ENCODE peak calls at places on chromosomes 1 and 21, in ten cellular contexts. A is HL-60, L is spleen, T is GM12891, B is K562, M is sigmoid colon, R is GM23338, P is transverse colon, G is breast epithelium, F is HCT116. J is an unnamed sample.

GRCh38 chr1:37509181-37509580 is 5.4 kb downstream of the MEAF6 start:
- DNase-seq in R (peak), M (no peak), P (no peak), F (no peak), G (no peak), T (no peak), L (no peak), A (peak), B (peak), J (no peak)

GRCh38 chr1:192284927-192285326 is 31.9 kb upstream of the RGS21 start:
- DNase-seq in T (no peak), B (no peak), F (no peak), R (no peak), P (no peak), M (no peak), L (no peak), A (no peak), G (no peak), J (no peak)

GRCh38 chr1:11736746-11737639 is 1.1 kb downstream of the AGTRAP start:
- DNase-seq in L (peak), F (no peak), G (no peak), M (peak), P (peak), T (no peak), A (peak), B (peak), R (peak), J (no peak)

GRCh38 chr21:45543371-45543709 is 1.1 kb upstream of the SLC19A1 start:
- DNase-seq in M (peak), R (no peak), T (no peak), G (peak), A (no peak), F (no peak), L (no peak), B (no peak), P (no peak), J (peak)

GRCh38 chr21:34974162-34974981 is 74.7 kb downstream of the RUNX1 start:
- DNase-seq in P (no peak), G (no peak), R (no peak), F (no peak), A (no peak), L (no peak), B (no peak), M (no peak), T (peak), J (no peak)

GRCh38 chr1:201022824-201023516 is 544 bp downstream of the KIF21B start:
- DNase-seq in G (no peak), F (no peak), B (no peak), A (peak), P (peak), R (peak), M (no peak), T (no peak), L (peak), J (no peak)

GRCh38 chr1:224670506-224670905 is 54.4 kb downstream of the CNIH3 start:
- DNase-seq in B (no peak), T (no peak), M (no peak), L (no peak), F (no peak), A (no peak), G (no peak), R (no peak), P (no peak), J (no peak)

GRCh38 chr1:172005856-172006255 is 164.6 kb downstream of the DNM3 start:
- DNase-seq in M (no peak), B (no peak), T (no peak), G (no peak), F (no peak), A (no peak), L (no peak), R (no peak), P (no peak), J (no peak)

GRCh38 chr1:18077657-18078215 is 29.9 kb upstream of the IGSF21 start:
- DNase-seq in L (no peak), F (no peak), P (no peak), G (no peak), B (no peak), T (no peak), R (no peak), M (no peak), A (no peak), J (no peak)

GRCh38 chr1:9653783-9654517 is 2.4 kb downstream of the PIK3CD start:
- DNase-seq in G (no peak), F (no peak), M (no peak), P (no peak), T (no peak), R (no peak), L (peak), B (no peak), A (peak), J (no peak)

GRCh38 chr1:23601104-23601967 is 42.0 kb upstream of the ID3 start:
- DNase-seq in G (no peak), P (no peak), B (no peak), A (no peak), L (no peak), R (no peak), M (no peak), T (no peak), F (no peak), J (no peak)

GRCh38 chr1:54498383-54499096 is 49.5 kb upstream of the ACOT11 start:
- DNase-seq in L (no peak), R (no peak), M (no peak), P (no peak), G (no peak), F (no peak), A (no peak), B (no peak), T (no peak), J (no peak)

GRCh38 chr1:151061704-151062103 is 1.5 kb downstream of the MLLT11 start:
- DNase-seq in P (no peak), L (no peak), G (no peak), M (no peak), R (no peak), B (no peak), T (no peak), A (no peak), F (no peak), J (no peak)

GRCh38 chr1:234942869-234943501 is 185.7 kb downstream of the TOMM20 start:
- DNase-seq in L (no peak), M (peak), F (no peak), P (no peak), B (no peak), G (no peak), R (no peak), A (no peak), T (no peak), J (no peak)

GRCh38 chr1:53606197-53607095 is 132.5 kb downstream of the GLIS1 start:
- DNase-seq in B (no peak), F (no peak), T (no peak), L (peak), R (peak), G (no peak), M (peak), P (no peak), A (no peak), J (no peak)

GRCh38 chr1:51928896-51929295 is 50.4 kb upstream of the NRDC start:
- DNase-seq in A (no peak), L (no peak), T (no peak), F (no peak), R (no peak), M (no peak), B (no peak), P (no peak), G (no peak), J (no peak)
- TF ChIP-seq POLR2AphosphoS5 in A (no peak), L (no peak), T (no peak), F (no peak), R (no peak), M (no peak), B (no peak), P (no peak), G (no peak), J (no peak)

DNA sequence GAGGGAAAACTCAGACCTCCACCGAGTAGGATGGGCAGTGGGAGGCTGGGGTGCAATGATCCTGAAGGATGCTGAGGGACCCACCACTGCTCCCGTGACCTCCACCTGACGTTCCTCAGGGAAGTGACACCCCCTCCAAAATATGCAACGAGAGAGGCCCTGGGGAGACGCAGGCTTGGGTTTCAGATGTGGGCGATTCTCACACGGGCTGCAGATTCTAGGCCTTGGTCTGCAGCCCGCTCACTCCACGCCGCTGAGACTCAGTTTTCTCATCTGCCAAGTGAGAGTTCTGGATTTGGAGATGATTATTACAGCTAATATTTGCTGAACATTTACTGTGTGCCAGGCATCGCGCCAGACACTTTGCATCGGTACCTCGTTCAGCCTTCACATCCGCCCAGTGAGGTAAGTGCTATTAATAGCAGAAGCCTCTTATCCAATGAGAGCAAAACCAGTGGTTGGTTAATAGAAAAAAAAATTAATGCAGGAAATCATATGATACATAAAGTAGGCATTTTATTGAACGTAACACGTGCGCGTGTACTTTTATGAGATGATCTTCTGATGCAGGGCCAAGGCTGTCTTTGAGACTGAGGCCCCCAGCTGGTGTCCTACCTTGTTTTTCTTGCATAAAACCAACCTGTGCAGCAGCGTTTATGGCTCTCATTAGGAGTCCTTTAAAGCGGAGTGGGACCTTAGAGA is 102.0 kb upstream of the RUNX3 start:
- DNase-seq in P (peak), M (peak), B (no peak), F (no peak), L (peak), T (no peak), G (peak), A (no peak), R (no peak), J (no peak)
- TF ChIP-seq POLR2AphosphoS5 in P (no peak), M (no peak), B (no peak), F (no peak), L (peak), T (peak), G (no peak), A (no peak), R (no peak), J (no peak)

GRCh38 chr1:182003025-182003725 is 58.3 kb downstream of the ZNF648 start:
- DNase-seq in B (no peak), L (no peak), R (no peak), A (no peak), F (no peak), T (no peak), M (no peak), P (no peak), G (no peak), J (no peak)
- TF ChIP-seq POLR2AphosphoS5 in B (no peak), L (no peak), R (no peak), A (no peak), F (no peak), T (no peak), M (no peak), P (no peak), G (no peak), J (no peak)

DNA sequence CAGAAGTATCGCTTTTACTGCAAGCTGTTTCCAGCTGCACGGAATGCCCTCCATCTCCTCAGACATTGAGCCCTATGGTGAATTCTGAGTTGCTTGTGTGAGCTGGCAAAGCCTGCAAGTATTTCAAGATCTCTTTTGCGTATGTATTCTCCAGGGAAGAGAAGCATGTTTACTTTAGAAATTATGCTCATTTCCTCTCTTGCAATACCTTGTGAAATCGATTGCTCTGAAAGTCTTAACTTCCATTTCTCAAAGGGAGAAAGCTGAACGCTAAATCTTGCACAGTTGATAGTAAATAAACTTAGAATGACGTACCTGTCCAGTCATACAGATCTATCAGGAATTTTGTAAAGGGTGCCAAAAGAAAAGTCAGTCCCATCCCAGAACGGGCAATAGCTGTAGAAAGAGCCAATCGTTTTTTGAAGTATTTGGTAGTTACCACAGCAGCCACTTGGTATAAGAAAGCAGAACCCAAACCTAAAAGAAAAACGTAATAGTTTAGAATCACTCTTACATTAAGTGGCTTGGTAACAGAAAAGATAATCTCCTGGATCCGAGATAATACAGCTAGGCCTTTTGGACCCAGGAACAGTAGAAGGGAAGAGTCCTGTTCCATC is 10.1 kb downstream of the SLC16A4 start:
- DNase-seq in T (no peak), A (peak), B (no peak), R (no peak), F (no peak), G (no peak), P (no peak), L (no peak), M (no peak), J (no peak)
- TF ChIP-seq POLR2AphosphoS5 in T (no peak), A (no peak), B (no peak), R (no peak), F (no peak), G (no peak), P (no peak), L (no peak), M (no peak), J (no peak)

GRCh38 chr21:38352536-38353219 is 95.9 kb downstream of the KCNJ15 start:
- DNase-seq in G (peak), M (no peak), A (peak), T (peak), R (peak), B (peak), P (peak), F (peak), L (no peak), J (peak)
- TF ChIP-seq POLR2AphosphoS5 in G (no peak), M (no peak), A (no peak), T (no peak), R (no peak), B (no peak), P (no peak), F (no peak), L (no peak), J (no peak)

GRCh38 chr1:215581896-215582295 is 14.8 kb downstream of the KCTD3 start:
- DNase-seq in T (no peak), P (no peak), R (no peak), L (no peak), B (no peak), A (no peak), M (no peak), G (no peak), F (no peak), J (no peak)

GRCh38 chr1:215584389-215584788 is 17.3 kb downstream of the KCTD3 start:
- DNase-seq in G (no peak), A (no peak), M (no peak), P (no peak), F (no peak), T (no peak), R (no peak), L (no peak), B (no peak), J (no peak)

DNA sequence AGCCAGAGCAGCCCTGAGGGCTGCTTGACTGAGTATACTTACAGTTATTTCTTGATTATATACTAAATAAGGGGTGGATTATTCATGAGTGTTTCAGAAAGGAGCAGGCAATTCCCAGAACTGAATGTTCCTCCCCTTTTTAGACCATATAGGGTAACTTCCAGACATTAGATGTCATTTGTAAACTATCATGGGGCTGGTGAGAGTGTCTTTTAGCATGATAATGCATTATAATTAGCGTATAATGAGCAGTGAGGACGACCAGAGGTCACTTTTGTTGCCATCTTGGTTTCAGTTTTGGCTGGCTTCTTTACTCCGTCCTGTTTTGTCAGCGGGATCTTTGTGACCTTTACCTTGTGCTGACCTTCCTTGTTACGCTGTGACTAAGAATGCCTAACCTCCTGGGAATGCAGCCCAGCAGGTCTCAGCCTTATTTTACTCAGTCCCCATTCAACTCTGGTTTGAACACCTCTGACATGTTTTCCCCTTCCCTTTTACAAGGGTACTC is 16.1 kb downstream of the KCTD3 start:
- DNase-seq in A (no peak), G (peak), B (no peak), T (no peak), M (no peak), F (no peak), P (no peak), L (no peak), R (peak), J (no peak)
- TF ChIP-seq POLR2AphosphoS5 in A (no peak), G (no peak), B (no peak), T (no peak), M (no peak), F (peak), P (no peak), L (no peak), R (no peak), J (no peak)

DNA sequence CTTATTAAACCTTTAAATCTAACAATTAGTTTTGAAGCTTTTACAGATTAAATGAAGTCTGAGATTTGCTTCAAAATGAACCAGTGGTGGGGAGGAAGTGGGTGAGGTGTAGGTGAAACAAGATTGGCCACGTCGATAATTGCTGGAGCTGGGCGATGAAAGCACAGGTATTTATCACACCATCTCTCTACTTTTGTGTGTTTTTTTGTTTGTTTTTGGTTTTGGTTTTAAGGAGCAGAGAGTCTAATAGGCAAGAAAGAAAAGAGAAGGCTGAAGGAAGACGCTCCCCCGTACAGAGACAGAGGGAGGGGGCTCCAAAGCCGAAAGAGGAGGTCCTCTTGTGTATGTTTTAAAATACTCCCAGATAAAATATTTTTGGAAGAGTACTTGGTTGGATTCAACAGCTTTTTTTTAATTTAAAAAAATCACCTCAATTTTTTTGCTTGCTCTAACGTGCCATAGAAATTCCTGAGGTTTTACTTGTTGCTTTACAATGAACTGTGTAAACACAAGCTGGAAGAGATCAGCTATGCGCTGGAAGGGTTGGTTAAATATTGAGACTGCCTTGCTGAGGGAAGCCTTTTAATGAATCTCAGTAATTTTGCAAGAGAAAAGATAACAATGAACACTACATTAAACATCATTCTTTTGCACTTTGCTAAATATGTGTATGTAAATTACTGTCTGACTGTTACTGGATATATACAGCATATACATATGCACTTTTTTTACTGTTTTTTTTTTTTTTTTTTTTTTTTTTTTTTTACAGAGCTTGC is 6.7 kb upstream of the LGALS8 start:
- DNase-seq in G (no peak), T (no peak), L (no peak), A (no peak), M (no peak), B (no peak), R (no peak), P (no peak), F (no peak), J (no peak)
- TF ChIP-seq POLR2AphosphoS5 in G (no peak), T (no peak), L (no peak), A (no peak), M (no peak), B (no peak), R (no peak), P (no peak), F (no peak), J (no peak)

GRCh38 chr1:15110128-15110866 is 43.2 kb upstream of the TMEM51 start:
- DNase-seq in R (no peak), T (no peak), M (no peak), F (no peak), P (no peak), A (no peak), B (no peak), L (no peak), G (no peak), J (no peak)
- TF ChIP-seq POLR2AphosphoS5 in R (no peak), T (no peak), M (no peak), F (no peak), P (no peak), A (no peak), B (no peak), L (no peak), G (no peak), J (no peak)

DNA sequence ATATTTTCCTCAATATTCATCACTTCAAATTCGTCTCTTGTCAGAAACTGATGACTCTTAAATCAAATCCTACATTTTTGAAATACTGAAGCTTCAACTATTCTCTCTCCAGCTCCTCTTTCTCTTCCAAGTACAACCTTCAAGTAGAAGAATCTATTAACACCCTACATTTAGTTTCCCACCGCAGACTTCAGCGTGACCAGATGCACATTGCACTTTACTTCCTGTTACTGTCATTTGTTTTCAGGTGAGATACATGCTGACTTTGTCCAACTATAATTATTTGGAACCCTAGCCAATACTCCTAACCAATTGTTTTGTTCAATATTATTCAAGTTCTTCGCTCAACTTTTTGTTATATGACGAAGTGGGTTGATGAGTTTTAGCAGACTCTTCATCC is 116.0 kb downstream of the MRPL39 start:
- DNase-seq in L (no peak), F (no peak), B (no peak), G (no peak), R (no peak), A (no peak), M (no peak), P (no peak), T (no peak), J (no peak)
- TF ChIP-seq POLR2AphosphoS5 in L (no peak), F (no peak), B (no peak), G (no peak), R (no peak), A (no peak), M (no peak), P (no peak), T (no peak), J (no peak)

J was measured in vagina.